ENCODE peak calls at places on chromosomes 1 and 21, in four cellular contexts. P is HS-5, N is HS-27A, W is GM04504. I is an unnamed sample.

GRCh38 chr21:33290441-33290840 is 24.3 kb downstream of the IL10RB start:
- DNase-seq in P (no peak), N (no peak), W (no peak), I (no peak)

GRCh38 chr21:46667735-46668380 is 32.4 kb downstream of the PRMT2 start:
- DNase-seq in P (no peak), N (peak), W (no peak), I (no peak)

GRCh38 chr1:93317207-93317606 is 28.5 kb upstream of the DR1 start:
- DNase-seq in P (no peak), N (no peak), W (no peak), I (no peak)

GRCh38 chr21:41973861-41974751 is 20.3 kb upstream of the C2CD2 start:
- DNase-seq in P (no peak), N (no peak), W (no peak), I (no peak)

GRCh38 chr1:153760440-153760839 is 14.8 kb upstream of the SLC27A3 start:
- DNase-seq in P (no peak), N (no peak), W (no peak), I (no peak)

GRCh38 chr1:3903141-3904005 is 3.3 kb upstream of the C1orf174 start:
- DNase-seq in P (no peak), N (no peak), W (no peak), I (no peak)

GRCh38 chr1:113058861-113059441 is 14.0 kb upstream of the LRIG2 start:
- DNase-seq in P (no peak), N (no peak), W (no peak), I (no peak)

GRCh38 chr1:33659641-33660040 is 187.2 kb downstream of the ZSCAN20 start:
- DNase-seq in P (no peak), N (no peak), W (no peak), I (no peak)

GRCh38 chr1:245588250-245588649 is 433.5 kb downstream of the KIF26B start:
- DNase-seq in P (no peak), N (no peak), W (no peak), I (no peak)

GRCh38 chr1:12595839-12596821 is 21.9 kb downstream of the DHRS3 start:
- DNase-seq in P (peak), N (peak), W (peak), I (no peak)

GRCh38 chr21:27475363-27475955 is 508.6 kb upstream of the ADAMTS5 start:
- DNase-seq in P (no peak), N (no peak), W (no peak), I (no peak)

GRCh38 chr1:147539122-147539575 is 2.2 kb upstream of the BCL9 start:
- DNase-seq in P (peak), N (no peak), W (peak), I (no peak)